ENCODE peak calls at places on chromosome 20, in eight cellular contexts. O, S, G, J, B, D, W and M are unnamed samples. For H3K4me1, the result is how much of the 10 kb centered on the place peaks cover.

GRCh38 chr20:3134151-3134550 is 25.5 kb downstream of the FASTKD5 start:
- DNase-seq in O (peak), S (no peak), G (no peak), J (no peak), B (no peak), D (no peak), W (no peak), M (no peak)

GRCh38 chr20:5279661-5280060 is 37.1 kb downstream of the PROKR2 start:
- DNase-seq in O (no peak), S (no peak), G (no peak), J (no peak), B (no peak), D (no peak), W (no peak), M (peak)

GRCh38 chr20:57686931-57687652 is 22.7 kb downstream of the PMEPA1 start:
- DNase-seq in O (no peak), S (no peak), G (no peak), J (no peak), B (no peak), D (no peak), W (no peak), M (no peak)

GRCh38 chr20:1757072-1757471 is 99.5 kb upstream of the SIRPG start:
- DNase-seq in O (no peak), S (no peak), G (no peak), J (no peak), B (no peak), D (no peak), W (no peak), M (peak)

GRCh38 chr20:1462834-1463233 is 3.8 kb downstream of the NSFL1C start:
- DNase-seq in O (no peak), S (no peak), G (no peak), J (no peak), B (no peak), D (no peak), W (peak), M (no peak)

GRCh38 chr20:63659370-63659769 is 1.3 kb downstream of the RTEL1 start:
- DNase-seq in O (no peak), S (no peak), G (no peak), J (no peak), B (no peak), D (no peak), W (no peak), M (no peak)

GRCh38 chr20:25301357-25301920 is 53.6 kb downstream of the PYGB start:
- DNase-seq in O (no peak), S (no peak), G (no peak), J (no peak), B (no peak), D (no peak), W (no peak), M (no peak)

GRCh38 chr20:33079267-33079666 is at the start of gene BPIFB4:
- DNase-seq in O (no peak), S (no peak), G (no peak), J (no peak), B (no peak), D (peak), W (no peak), M (peak)

GRCh38 chr20:54209216-54209813 is 1.4 kb downstream of the PFDN4 start:
- DNase-seq in O (no peak), S (no peak), G (no peak), J (no peak), B (no peak), D (no peak), W (no peak), M (no peak)

GRCh38 chr20:25321262-25321831 is 69.3 kb downstream of the ABHD12 start:
- DNase-seq in O (no peak), S (no peak), G (no peak), J (no peak), B (no peak), D (no peak), W (no peak), M (no peak)

GRCh38 chr20:1417273-1417672 is 24.4 kb upstream of the FKBP1A start:
- DNase-seq in O (peak), S (no peak), G (no peak), J (no peak), B (no peak), D (peak), W (no peak), M (peak)

GRCh38 chr20:57224641-57225138 is 41.8 kb downstream of the BMP7 start:
- DNase-seq in O (no peak), S (no peak), G (no peak), J (no peak), B (no peak), D (no peak), W (no peak), M (no peak)

GRCh38 chr20:43448748-43449535 is 8.8 kb upstream of the SRSF6 start:
- DNase-seq in O (peak), S (no peak), G (no peak), J (no peak), B (no peak), D (no peak), W (peak), M (peak)

GRCh38 chr20:588932-589672 is 21.0 kb downstream of the TCF15 start:
- DNase-seq in O (no peak), S (no peak), G (no peak), J (no peak), B (peak), D (no peak), W (no peak), M (no peak)

GRCh38 chr20:25090492-25091429 is 8.8 kb upstream of the VSX1 start:
- DNase-seq in O (no peak), S (no peak), G (no peak), J (peak), B (no peak), D (no peak), W (peak), M (no peak)

GRCh38 chr20:10667077-10667401 is 6.8 kb downstream of the JAG1 start:
- DNase-seq in O (no peak), S (no peak), G (no peak), J (peak), B (no peak), D (peak), W (no peak), M (no peak)

GRCh38 chr20:57388953-57389694 is 2.1 kb upstream of the RBM38 start:
- DNase-seq in O (peak), S (peak), G (peak), J (peak), B (peak), D (peak), W (peak), M (peak)

GRCh38 chr20:7744411-7744810 is 195.8 kb downstream of the HAO1 start:
- DNase-seq in O (peak), S (no peak), G (no peak), J (no peak), B (no peak), D (peak), W (no peak), M (peak)

GRCh38 chr20:62704341-62704948 is 4.2 kb upstream of the NTSR1 start:
- DNase-seq in O (peak), S (peak), G (peak), J (peak), B (peak), D (peak), W (no peak), M (peak)

GRCh38 chr20:37954205-37954604 is 51.3 kb downstream of the VSTM2L start:
- DNase-seq in O (no peak), S (no peak), G (no peak), J (no peak), B (no peak), D (no peak), W (no peak), M (no peak)

GRCh38 chr20:33005908-33006775 is 1.4 kb upstream of the BPIFB2 start:
- DNase-seq in O (no peak), S (no peak), G (no peak), J (no peak), B (no peak), D (no peak), W (no peak), M (no peak)

GRCh38 chr20:61817575-61817974 is 248.1 kb downstream of the TAF4 start:
- DNase-seq in O (no peak), S (no peak), G (no peak), J (peak), B (no peak), D (no peak), W (no peak), M (no peak)

GRCh38 chr20:38034961-38035360 is 1.4 kb downstream of the RPRD1B start:
- DNase-seq in O (no peak), S (no peak), G (no peak), J (no peak), B (no peak), D (peak), W (peak), M (no peak)

GRCh38 chr20:33407251-33407650 is 5.9 kb upstream of the CDK5RAP1 start:
- DNase-seq in O (peak), S (no peak), G (no peak), J (no peak), B (no peak), D (peak), W (no peak), M (no peak)

GRCh38 chr20:32522525-32522774 is 62.7 kb downstream of the NOL4L start:
- DNase-seq in O (no peak), S (no peak), G (no peak), J (peak), B (no peak), D (no peak), W (no peak), M (no peak)

GRCh38 chr20:25252686-25253421 is 5.0 kb downstream of the PYGB start:
- DNase-seq in O (no peak), S (no peak), G (no peak), J (no peak), B (no peak), D (no peak), W (no peak), M (no peak)

GRCh38 chr20:53130819-53131218 is 158.7 kb downstream of the TSHZ2 start:
- DNase-seq in O (no peak), S (no peak), G (no peak), J (no peak), B (no peak), D (no peak), W (no peak), M (no peak)

GRCh38 chr20:20711413-20711812 is 1.0 kb downstream of the RALGAPA2 start:
- DNase-seq in O (no peak), S (no peak), G (no peak), J (no peak), B (no peak), D (no peak), W (peak), M (no peak)

GRCh38 chr20:25356294-25356933 is 34.2 kb downstream of the ABHD12 start:
- DNase-seq in O (no peak), S (no peak), G (no peak), J (no peak), B (no peak), D (no peak), W (no peak), M (no peak)

DNA sequence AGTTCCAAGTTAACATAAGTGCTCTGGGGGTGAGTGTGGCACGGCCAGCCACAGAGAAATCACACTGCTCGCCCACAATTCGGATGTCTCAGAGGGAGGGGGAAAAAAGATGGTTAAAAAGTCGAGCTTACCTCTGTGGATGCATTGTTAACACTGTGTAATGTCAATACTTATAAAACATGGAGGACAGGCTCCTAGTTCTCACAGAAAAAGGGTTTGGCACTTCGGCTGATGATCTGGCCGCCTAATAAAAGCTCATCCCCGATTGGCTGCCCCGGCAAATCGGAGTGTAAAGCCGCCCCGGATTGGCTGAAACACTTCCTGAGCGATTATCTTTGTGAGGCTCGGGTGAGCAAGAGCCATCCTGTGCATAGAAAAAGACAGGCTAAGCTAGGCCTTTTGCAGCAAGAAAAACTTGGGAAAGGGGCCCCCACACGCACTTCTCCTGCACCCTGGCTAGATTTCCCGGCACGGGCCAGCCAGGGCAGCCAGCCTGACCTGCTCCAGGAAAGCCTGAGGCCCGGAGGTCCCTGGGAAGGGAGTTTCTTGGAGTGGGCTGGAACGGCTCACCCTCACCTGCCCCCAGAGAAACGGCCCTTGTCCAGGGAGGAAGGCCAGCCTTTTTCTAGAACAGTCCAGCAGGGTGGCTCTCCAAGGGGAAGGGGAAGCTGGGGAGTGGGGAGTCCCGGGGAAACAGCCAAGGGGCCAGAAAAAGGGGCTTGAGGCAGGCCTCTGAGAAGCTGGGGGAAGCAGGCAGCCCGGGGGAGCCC is at the start of gene ZMYND8:
- DNase-seq in O (peak), S (peak), G (peak), J (peak), B (peak), D (peak), W (peak), M (peak)
- H3K4me1 ChIP-seq in O (half or more), S (half or more), G (half or more), J (half or more), B (half or more), D (half or more), W (half or more), M (half or more)

GRCh38 chr20:50133474-50134217 is 19.9 kb downstream of the PEDS1 start:
- DNase-seq in O (no peak), S (no peak), G (no peak), J (peak), B (no peak), D (no peak), W (no peak), M (no peak)

GRCh38 chr20:50130346-50130703 is 17.4 kb upstream of the UBE2V1 start:
- DNase-seq in O (peak), S (no peak), G (no peak), J (no peak), B (no peak), D (no peak), W (no peak), M (no peak)

GRCh38 chr20:50130995-50131394 is 18.0 kb upstream of the UBE2V1 start:
- DNase-seq in O (peak), S (no peak), G (no peak), J (peak), B (no peak), D (no peak), W (no peak), M (peak)

GRCh38 chr20:50129662-50130345 is 16.9 kb upstream of the UBE2V1 start:
- DNase-seq in O (peak), S (no peak), G (no peak), J (no peak), B (no peak), D (no peak), W (no peak), M (no peak)

GRCh38 chr20:50133041-50133440 is 20.1 kb upstream of the UBE2V1 start:
- DNase-seq in O (no peak), S (no peak), G (no peak), J (no peak), B (no peak), D (no peak), W (no peak), M (no peak)
- H3K4me1 ChIP-seq in O (under half), S (half or more), G (under half), J (half or more), B (under half), D (under half), W (under half), M (under half)

GRCh38 chr20:41526327-41526726 is 91.8 kb downstream of the CHD6 start:
- DNase-seq in O (no peak), S (no peak), G (no peak), J (no peak), B (no peak), D (peak), W (no peak), M (peak)
- H3K4me1 ChIP-seq in O (under half), S (under half), G (under half), J (under half), B (under half), D (under half), W (under half), M (under half)

DNA sequence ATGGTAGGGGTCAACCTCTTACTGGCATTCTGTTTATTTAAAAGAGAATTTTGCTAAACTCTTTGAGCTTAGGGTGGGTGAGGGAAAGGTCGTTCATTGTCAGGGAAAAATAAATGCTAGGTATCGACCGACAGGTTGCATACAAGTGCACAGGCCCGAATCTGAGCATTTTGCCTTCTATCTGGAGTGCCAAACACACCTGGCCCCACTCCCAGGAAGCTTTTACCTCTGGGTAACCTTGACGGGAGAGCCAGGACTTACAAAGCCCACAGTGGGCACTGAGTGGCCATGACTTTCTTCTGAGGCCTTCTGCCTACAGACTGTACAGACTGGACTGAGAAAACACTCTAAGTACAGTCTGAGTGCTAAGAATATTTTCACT is 153.0 kb downstream of the NFATC2 start:
- DNase-seq in O (no peak), S (no peak), G (no peak), J (no peak), B (no peak), D (no peak), W (no peak), M (no peak)
- H3K4me1 ChIP-seq in O (under half), S (under half), G (under half), J (under half), B (under half), D (under half), W (half or more), M (under half)

GRCh38 chr20:4195499-4195898 is 180.1 kb upstream of the RNF24 start:
- DNase-seq in O (peak), S (no peak), G (no peak), J (no peak), B (peak), D (no peak), W (no peak), M (peak)
- H3K4me1 ChIP-seq in O (under half), S (under half), G (under half), J (under half), B (under half), D (under half), W (under half), M (under half)

GRCh38 chr20:44703956-44704488 is 11.1 kb upstream of the CCN5 start:
- DNase-seq in O (no peak), S (no peak), G (no peak), J (no peak), B (no peak), D (no peak), W (no peak), M (no peak)

GRCh38 chr20:44704551-44704971 is 10.6 kb upstream of the CCN5 start:
- DNase-seq in O (peak), S (no peak), G (no peak), J (peak), B (no peak), D (peak), W (no peak), M (peak)

GRCh38 chr20:44701889-44702288 is 13.3 kb upstream of the CCN5 start:
- DNase-seq in O (no peak), S (no peak), G (no peak), J (no peak), B (no peak), D (no peak), W (no peak), M (no peak)

GRCh38 chr20:44702776-44703175 is 12.4 kb upstream of the CCN5 start:
- DNase-seq in O (peak), S (peak), G (peak), J (peak), B (peak), D (peak), W (peak), M (no peak)

DNA sequence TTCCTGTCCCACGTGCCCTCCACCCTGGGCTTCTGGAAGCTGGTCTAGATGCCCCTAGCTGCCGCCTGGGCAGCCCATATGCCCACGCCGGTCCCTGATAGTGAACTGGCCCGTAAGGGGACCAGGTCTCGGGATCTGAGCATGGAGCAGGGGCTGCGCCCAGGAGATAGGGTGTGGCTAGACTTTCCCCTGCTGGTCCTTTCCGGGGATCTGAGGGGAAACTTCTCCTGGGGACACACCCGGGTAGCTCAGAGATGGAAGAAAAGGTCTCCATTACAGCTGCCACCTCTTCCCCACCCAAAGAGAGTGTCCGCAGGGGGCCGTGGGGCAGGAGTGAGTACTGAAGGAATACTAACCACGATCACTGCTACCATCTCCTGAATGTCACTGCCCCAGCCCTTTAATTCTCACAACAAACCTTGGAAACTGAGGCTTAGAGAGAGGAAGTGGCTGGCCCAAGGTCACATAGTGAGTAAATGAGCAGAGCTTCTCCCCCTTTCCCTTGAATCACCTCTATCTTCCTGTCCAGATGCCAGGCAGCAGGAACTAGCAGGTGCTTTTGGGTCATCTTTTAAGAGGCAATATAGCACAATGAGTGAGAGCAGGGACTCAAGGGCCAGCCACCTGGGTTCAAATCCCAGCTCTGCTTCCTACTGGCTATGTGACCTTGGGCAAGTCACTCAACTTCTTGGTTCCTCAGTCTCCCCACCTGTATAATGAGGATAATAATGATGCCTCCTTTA is 11.8 kb upstream of the CCN5 start:
- DNase-seq in O (no peak), S (no peak), G (no peak), J (no peak), B (no peak), D (no peak), W (no peak), M (no peak)
- H3K4me1 ChIP-seq in O (under half), S (half or more), G (under half), J (under half), B (under half), D (under half), W (under half), M (under half)